ENCODE peak calls at places on chromosomes 16 and 17, in eight cellular contexts. A is putamen, N is RKO, Q is GM12864, T is hippocampal formation, E is activated T-cell treated with anti-CD3 and anti-CD28 coated beads for 1 hour, B is cardiac muscle cell, R is anterior cingulate cortex. Y is an unnamed sample.

GRCh38 chr16:79601092-79601977 is 798 bp upstream of the MAF start:
- DNase-seq in A (peak), N (no peak), Q (no peak), T (peak), E (no peak), B (peak), R (peak), Y (peak)

GRCh38 chr16:80117731-80118130 is 423.1 kb upstream of the DYNLRB2 start:
- DNase-seq in A (no peak), N (no peak), Q (no peak), T (no peak), E (no peak), B (no peak), R (no peak), Y (no peak)

GRCh38 chr17:56903560-56903959 is 10.3 kb downstream of the TRIM25 start:
- DNase-seq in A (no peak), N (no peak), Q (no peak), T (no peak), E (no peak), B (no peak), R (no peak), Y (no peak)

GRCh38 chr16:3401719-3402397 is 843 bp downstream of the ZNF174 start:
- DNase-seq in A (no peak), N (peak), Q (no peak), T (no peak), E (no peak), B (peak), R (no peak), Y (peak)

GRCh38 chr17:6714315-6714874 is 1.2 kb upstream of the SLC13A5 start:
- DNase-seq in A (no peak), N (no peak), Q (no peak), T (no peak), E (no peak), B (no peak), R (no peak), Y (no peak)

GRCh38 chr16:67708368-67708771 is 10.7 kb downstream of the GFOD2 start:
- DNase-seq in A (no peak), N (peak), Q (no peak), T (no peak), E (no peak), B (no peak), R (no peak), Y (peak)

GRCh38 chr17:17780941-17781590 is 55.7 kb downstream of the SREBF1 start:
- DNase-seq in A (peak), N (no peak), Q (no peak), T (no peak), E (no peak), B (peak), R (no peak), Y (peak)

GRCh38 chr16:57427307-57427706 is 19.9 kb downstream of the CIAPIN1 start:
- DNase-seq in A (no peak), N (no peak), Q (no peak), T (no peak), E (no peak), B (no peak), R (no peak), Y (no peak)

GRCh38 chr16:2874584-2875362 is 8.2 kb upstream of the FLYWCH2 start:
- DNase-seq in A (peak), N (peak), Q (peak), T (peak), E (peak), B (peak), R (peak), Y (no peak)

GRCh38 chr17:59853168-59853918 is 39.4 kb downstream of the TUBD1 start:
- DNase-seq in A (no peak), N (peak), Q (no peak), T (no peak), E (no peak), B (no peak), R (no peak), Y (no peak)

GRCh38 chr17:3963214-3964201 is 729 bp downstream of the ATP2A3 start:
- DNase-seq in A (no peak), N (no peak), Q (no peak), T (no peak), E (peak), B (peak), R (no peak), Y (no peak)

GRCh38 chr17:41530062-41531048 is 2.2 kb upstream of the KRT19 start:
- DNase-seq in A (no peak), N (peak), Q (no peak), T (no peak), E (no peak), B (peak), R (no peak), Y (no peak)

GRCh38 chr17:29212681-29213121 is 32.5 kb upstream of the MYO18A start:
- DNase-seq in A (peak), N (peak), Q (no peak), T (peak), E (no peak), B (no peak), R (peak), Y (no peak)

GRCh38 chr17:74427048-74427762 is 4.7 kb upstream of the GPRC5C start:
- DNase-seq in A (no peak), N (no peak), Q (no peak), T (no peak), E (no peak), B (peak), R (no peak), Y (peak)

Y was measured in T47D.